ENCODE peak calls at places on chromosomes 12 and 14, in nine cellular contexts. O is mesendoderm; H is GDM1; X is brain microvascular endothelial cell; K is stimulated activated CD8-positive, alpha-beta memory T cell treated with anti-CD3 and anti-CD28 coated beads, Interleukin-2, amount 100 ng/mL, for 48 hours; E is choroid plexus epithelial cell; D is RWPE1; F is heart left ventricle; U is fibroblast of pulmonary artery. L is an unnamed sample.

GRCh38 chr12:65656904-65657351 is 167.4 kb upstream of the HMGA2 start:
- DNase-seq in H (no peak), K (no peak), D (peak; percentile 90), E (peak; percentile 98), F (no peak), X (peak; percentile 97), U (peak; percentile 90), O (no peak), L (no peak)

GRCh38 chr14:102138535-102138934 is 1.2 kb upstream of the WDR20 start:
- DNase-seq in X (no peak), U (no peak), K (no peak), F (no peak), H (no peak), O (no peak), E (no peak), D (peak; percentile 3), L (no peak)

GRCh38 chr12:41537522-41537921 is 349.4 kb downstream of the PDZRN4 start:
- DNase-seq in F (no peak), H (no peak), E (no peak), X (no peak), K (no peak), D (no peak), O (peak; percentile 14), U (no peak), L (no peak)

GRCh38 chr12:51388066-51388799 is 3.0 kb downstream of the GALNT6 start:
- DNase-seq in O (peak; percentile 84), U (peak; percentile 65), E (peak; percentile 61), K (no peak), F (peak; percentile 45), H (peak; percentile 49), X (no peak), D (no peak), L (no peak)

GRCh38 chr14:100132903-100133510 is 26.4 kb downstream of the DEGS2 start:
- DNase-seq in X (no peak), H (no peak), F (no peak), K (no peak), U (no peak), O (no peak), D (no peak), E (no peak), L (no peak)

GRCh38 chr12:116690016-116690709 is 47.7 kb downstream of the SPRING1 start:
- DNase-seq in K (no peak), E (no peak), D (no peak), H (no peak), U (no peak), F (no peak), O (no peak), X (no peak), L (no peak)

GRCh38 chr14:69580009-69580577 is 5.4 kb upstream of the CCDC177 start:
- DNase-seq in H (no peak), O (peak; percentile 91), F (peak; percentile 28), U (peak; percentile 99), D (peak; percentile 53), E (peak; percentile 96), X (peak; percentile 78), K (no peak), L (peak; percentile 36)

GRCh38 chr14:65281991-65282908 is 130.3 kb upstream of the FUT8 start:
- DNase-seq in U (peak; percentile 74), E (peak; percentile 83), D (no peak), X (peak; percentile 75), H (no peak), K (no peak), O (peak; percentile 97), F (no peak), L (no peak)

GRCh38 chr12:84910549-84911241 is 1.9 kb downstream of the SLC6A15 start:
- DNase-seq in E (peak; percentile 72), D (no peak), H (no peak), X (peak; percentile 51), U (peak; percentile 54), O (peak; percentile 59), F (no peak), K (no peak), L (no peak)

GRCh38 chr12:116319316-116319715 is 41.8 kb upstream of the MED13L start:
- DNase-seq in F (no peak), X (no peak), E (peak; percentile 19), H (no peak), K (no peak), U (peak; percentile 15), D (no peak), O (no peak), L (no peak)

GRCh38 chr14:101301011-101301410 is 260.3 kb upstream of the DIO3 start:
- DNase-seq in F (no peak), H (no peak), U (no peak), O (peak; percentile 91), E (no peak), X (no peak), D (no peak), K (no peak), L (no peak)

GRCh38 chr14:75514673-75515630 is 7.3 kb upstream of the BATF start:
- DNase-seq in O (peak; percentile 43), F (peak; percentile 46), D (no peak), K (no peak), U (no peak), H (no peak), E (peak; percentile 52), X (no peak), L (no peak)

GRCh38 chr14:105878554-105878953 is 352.2 kb downstream of the TMEM121 start:
- DNase-seq in D (no peak), U (no peak), E (no peak), K (no peak), X (no peak), F (no peak), H (no peak), O (no peak), L (no peak)